ENCODE peak calls at places on chromosome 13, in nine cellular contexts. One of them, this sample, is unnamed.

GRCh38 chr13:76894401-76895110 is 8.4 kb upstream of the KCTD12 start:
- DNase-seq in mucosa of descending colon: no peak
- DNase-seq in C1 segment of cervical spinal cord: no peak
- DNase-seq in activated CD8-positive, alpha-beta T cell treated with anti-CD3 and anti-CD28 coated beads for 36 hours: no peak
- DNase-seq in stimulated activated CD4-positive, alpha-beta T cell treated with anti-CD3 and anti-CD28 coated beads, Interleukin-4, amount 100 ng/mL, for 24 hours: no peak
- DNase-seq in hypothalamus: no peak
- DNase-seq in adrenal gland: no peak
- DNase-seq in AG10803: no peak
- DNase-seq in NCI-H1930: no peak
- DNase-seq in this sample: no peak

GRCh38 chr13:31476266-31476665 is 263.1 kb upstream of the RXFP2 start:
- DNase-seq in mucosa of descending colon: no peak
- DNase-seq in C1 segment of cervical spinal cord: no peak
- DNase-seq in activated CD8-positive, alpha-beta T cell treated with anti-CD3 and anti-CD28 coated beads for 36 hours: no peak
- DNase-seq in stimulated activated CD4-positive, alpha-beta T cell treated with anti-CD3 and anti-CD28 coated beads, Interleukin-4, amount 100 ng/mL, for 24 hours: no peak
- DNase-seq in hypothalamus: no peak
- DNase-seq in adrenal gland: no peak
- DNase-seq in AG10803: peak; percentile 65
- DNase-seq in NCI-H1930: no peak
- DNase-seq in this sample: peak; percentile 85

GRCh38 chr13:71801781-71802180 is 65.2 kb downstream of the DACH1 start:
- DNase-seq in mucosa of descending colon: no peak
- DNase-seq in C1 segment of cervical spinal cord: no peak
- DNase-seq in activated CD8-positive, alpha-beta T cell treated with anti-CD3 and anti-CD28 coated beads for 36 hours: no peak
- DNase-seq in stimulated activated CD4-positive, alpha-beta T cell treated with anti-CD3 and anti-CD28 coated beads, Interleukin-4, amount 100 ng/mL, for 24 hours: no peak
- DNase-seq in hypothalamus: no peak
- DNase-seq in adrenal gland: no peak
- DNase-seq in AG10803: no peak
- DNase-seq in NCI-H1930: no peak
- DNase-seq in this sample: no peak

GRCh38 chr13:80400164-80400767 is 59.3 kb upstream of the SPRY2 start:
- DNase-seq in mucosa of descending colon: no peak
- DNase-seq in C1 segment of cervical spinal cord: no peak
- DNase-seq in activated CD8-positive, alpha-beta T cell treated with anti-CD3 and anti-CD28 coated beads for 36 hours: no peak
- DNase-seq in stimulated activated CD4-positive, alpha-beta T cell treated with anti-CD3 and anti-CD28 coated beads, Interleukin-4, amount 100 ng/mL, for 24 hours: no peak
- DNase-seq in hypothalamus: no peak
- DNase-seq in adrenal gland: no peak
- DNase-seq in AG10803: no peak
- DNase-seq in NCI-H1930: no peak
- DNase-seq in this sample: no peak

GRCh38 chr13:62038214-62038613 is 622.6 kb upstream of the PCDH20 start:
- DNase-seq in mucosa of descending colon: no peak
- DNase-seq in C1 segment of cervical spinal cord: no peak
- DNase-seq in activated CD8-positive, alpha-beta T cell treated with anti-CD3 and anti-CD28 coated beads for 36 hours: no peak
- DNase-seq in stimulated activated CD4-positive, alpha-beta T cell treated with anti-CD3 and anti-CD28 coated beads, Interleukin-4, amount 100 ng/mL, for 24 hours: no peak
- DNase-seq in hypothalamus: no peak
- DNase-seq in adrenal gland: no peak
- DNase-seq in AG10803: no peak
- DNase-seq in NCI-H1930: no peak
- DNase-seq in this sample: no peak

GRCh38 chr13:76225815-76226489 is 589.8 kb downstream of the LMO7 start:
- DNase-seq in mucosa of descending colon: no peak
- DNase-seq in C1 segment of cervical spinal cord: no peak
- DNase-seq in activated CD8-positive, alpha-beta T cell treated with anti-CD3 and anti-CD28 coated beads for 36 hours: no peak
- DNase-seq in stimulated activated CD4-positive, alpha-beta T cell treated with anti-CD3 and anti-CD28 coated beads, Interleukin-4, amount 100 ng/mL, for 24 hours: no peak
- DNase-seq in hypothalamus: no peak
- DNase-seq in adrenal gland: no peak
- DNase-seq in AG10803: peak; percentile 3
- DNase-seq in NCI-H1930: no peak
- DNase-seq in this sample: peak; percentile 90

GRCh38 chr13:87671824-87672603 is 843 bp downstream of the SLITRK5 start:
- DNase-seq in mucosa of descending colon: peak; percentile 37
- DNase-seq in C1 segment of cervical spinal cord: peak; percentile 73
- DNase-seq in activated CD8-positive, alpha-beta T cell treated with anti-CD3 and anti-CD28 coated beads for 36 hours: no peak
- DNase-seq in stimulated activated CD4-positive, alpha-beta T cell treated with anti-CD3 and anti-CD28 coated beads, Interleukin-4, amount 100 ng/mL, for 24 hours: no peak
- DNase-seq in hypothalamus: no peak
- DNase-seq in adrenal gland: no peak
- DNase-seq in AG10803: no peak
- DNase-seq in NCI-H1930: no peak
- DNase-seq in this sample: no peak

GRCh38 chr13:110311721-110312668 is 4.9 kb downstream of the COL4A2 start:
- DNase-seq in mucosa of descending colon: no peak
- DNase-seq in C1 segment of cervical spinal cord: no peak
- DNase-seq in activated CD8-positive, alpha-beta T cell treated with anti-CD3 and anti-CD28 coated beads for 36 hours: no peak
- DNase-seq in stimulated activated CD4-positive, alpha-beta T cell treated with anti-CD3 and anti-CD28 coated beads, Interleukin-4, amount 100 ng/mL, for 24 hours: no peak
- DNase-seq in hypothalamus: no peak
- DNase-seq in adrenal gland: no peak
- DNase-seq in AG10803: no peak
- DNase-seq in NCI-H1930: no peak
- DNase-seq in this sample: no peak

GRCh38 chr13:99357149-99357596 is 50.0 kb upstream of the GPR183 start:
- DNase-seq in mucosa of descending colon: no peak
- DNase-seq in C1 segment of cervical spinal cord: no peak
- DNase-seq in activated CD8-positive, alpha-beta T cell treated with anti-CD3 and anti-CD28 coated beads for 36 hours: peak; percentile 77
- DNase-seq in stimulated activated CD4-positive, alpha-beta T cell treated with anti-CD3 and anti-CD28 coated beads, Interleukin-4, amount 100 ng/mL, for 24 hours: peak; percentile 70
- DNase-seq in hypothalamus: no peak
- DNase-seq in adrenal gland: peak; percentile 84
- DNase-seq in AG10803: peak; percentile 20
- DNase-seq in NCI-H1930: no peak
- DNase-seq in this sample: peak; percentile 91

GRCh38 chr13:90302113-90302512 is 1045.4 kb upstream of the MIR17HG start:
- DNase-seq in mucosa of descending colon: no peak
- DNase-seq in C1 segment of cervical spinal cord: no peak
- DNase-seq in activated CD8-positive, alpha-beta T cell treated with anti-CD3 and anti-CD28 coated beads for 36 hours: no peak
- DNase-seq in stimulated activated CD4-positive, alpha-beta T cell treated with anti-CD3 and anti-CD28 coated beads, Interleukin-4, amount 100 ng/mL, for 24 hours: no peak
- DNase-seq in hypothalamus: no peak
- DNase-seq in adrenal gland: no peak
- DNase-seq in AG10803: peak; percentile 68
- DNase-seq in NCI-H1930: no peak
- DNase-seq in this sample: peak; percentile 10

GRCh38 chr13:106182404-106182803 is 353.1 kb downstream of the EFNB2 start:
- DNase-seq in mucosa of descending colon: no peak
- DNase-seq in C1 segment of cervical spinal cord: no peak
- DNase-seq in activated CD8-positive, alpha-beta T cell treated with anti-CD3 and anti-CD28 coated beads for 36 hours: no peak
- DNase-seq in stimulated activated CD4-positive, alpha-beta T cell treated with anti-CD3 and anti-CD28 coated beads, Interleukin-4, amount 100 ng/mL, for 24 hours: no peak
- DNase-seq in hypothalamus: no peak
- DNase-seq in adrenal gland: no peak
- DNase-seq in AG10803: peak; percentile 92
- DNase-seq in NCI-H1930: no peak
- DNase-seq in this sample: peak; percentile 92

GRCh38 chr13:49627831-49628652 is at the start of gene ARL11:
- DNase-seq in mucosa of descending colon: peak; percentile 87
- DNase-seq in C1 segment of cervical spinal cord: peak; percentile 25
- DNase-seq in activated CD8-positive, alpha-beta T cell treated with anti-CD3 and anti-CD28 coated beads for 36 hours: peak; percentile 68
- DNase-seq in stimulated activated CD4-positive, alpha-beta T cell treated with anti-CD3 and anti-CD28 coated beads, Interleukin-4, amount 100 ng/mL, for 24 hours: peak; percentile 48
- DNase-seq in hypothalamus: peak; percentile 34
- DNase-seq in adrenal gland: peak; percentile 55
- DNase-seq in AG10803: no peak
- DNase-seq in NCI-H1930: no peak
- DNase-seq in this sample: no peak

GRCh38 chr13:110771194-110771593 is 57.7 kb downstream of the ING1 start:
- DNase-seq in mucosa of descending colon: no peak
- DNase-seq in C1 segment of cervical spinal cord: no peak
- DNase-seq in activated CD8-positive, alpha-beta T cell treated with anti-CD3 and anti-CD28 coated beads for 36 hours: peak; percentile 26
- DNase-seq in stimulated activated CD4-positive, alpha-beta T cell treated with anti-CD3 and anti-CD28 coated beads, Interleukin-4, amount 100 ng/mL, for 24 hours: no peak
- DNase-seq in hypothalamus: no peak
- DNase-seq in adrenal gland: peak; percentile 46
- DNase-seq in AG10803: peak; percentile 20
- DNase-seq in NCI-H1930: no peak
- DNase-seq in this sample: peak; percentile 29

GRCh38 chr13:50645092-50645491 is 198.4 kb downstream of the DLEU7 start:
- DNase-seq in mucosa of descending colon: no peak
- DNase-seq in C1 segment of cervical spinal cord: no peak
- DNase-seq in activated CD8-positive, alpha-beta T cell treated with anti-CD3 and anti-CD28 coated beads for 36 hours: no peak
- DNase-seq in stimulated activated CD4-positive, alpha-beta T cell treated with anti-CD3 and anti-CD28 coated beads, Interleukin-4, amount 100 ng/mL, for 24 hours: no peak
- DNase-seq in hypothalamus: no peak
- DNase-seq in adrenal gland: no peak
- DNase-seq in AG10803: peak; percentile 59
- DNase-seq in NCI-H1930: no peak
- DNase-seq in this sample: no peak